ENCODE peak calls at places on chromosomes 12 and 14, in seven cellular contexts. One of them, this sample, is unnamed.

GRCh38 chr14:22978873-22979671 is 3.3 kb downstream of the AJUBA start:
- DNase-seq in IMR-90: no peak
- DNase-seq in stomach: no peak
- DNase-seq in tibial artery: no peak
- DNase-seq in ovary: no peak
- DNase-seq in cardiac muscle cell: no peak
- DNase-seq in GM23338: no peak
- DNase-seq in this sample: peak; percentile 63

GRCh38 chr12:4969405-4969804 is 59.7 kb downstream of the KCNA1 start:
- DNase-seq in ovary: no peak
- DNase-seq in stomach: no peak
- DNase-seq in cardiac muscle cell: no peak
- DNase-seq in tibial artery: no peak
- DNase-seq in IMR-90: no peak
- DNase-seq in GM23338: no peak
- DNase-seq in this sample: no peak

GRCh38 chr14:88554458-88555286 is at the start of gene PTPN21:
- DNase-seq in stomach: peak; percentile 76
- DNase-seq in GM23338: peak; percentile 84
- DNase-seq in tibial artery: peak; percentile 64
- DNase-seq in IMR-90: peak; percentile 64
- DNase-seq in cardiac muscle cell: peak; percentile 86
- DNase-seq in ovary: peak; percentile 85
- DNase-seq in this sample: peak; percentile 75

GRCh38 chr12:105335856-105336255 is 5.4 kb downstream of the C12orf75 start:
- DNase-seq in stomach: no peak
- DNase-seq in tibial artery: no peak
- DNase-seq in cardiac muscle cell: no peak
- DNase-seq in IMR-90: no peak
- DNase-seq in GM23338: no peak
- DNase-seq in ovary: no peak
- DNase-seq in this sample: no peak

GRCh38 chr12:51752490-51752889 is 96.0 kb downstream of the FIGNL2 start:
- DNase-seq in cardiac muscle cell: peak; percentile 60
- DNase-seq in IMR-90: peak; percentile 94
- DNase-seq in stomach: peak; percentile 30
- DNase-seq in ovary: no peak
- DNase-seq in GM23338: no peak
- DNase-seq in tibial artery: peak; percentile 39
- DNase-seq in this sample: no peak

GRCh38 chr14:35534884-35535793 is 1.2 kb downstream of the INSM2 start:
- DNase-seq in ovary: peak; percentile 45
- DNase-seq in tibial artery: peak; percentile 39
- DNase-seq in IMR-90: peak; percentile 62
- DNase-seq in cardiac muscle cell: peak; percentile 87
- DNase-seq in GM23338: peak; percentile 87
- DNase-seq in stomach: peak; percentile 63
- DNase-seq in this sample: peak; percentile 94

GRCh38 chr14:92316937-92317336 is 6.0 kb upstream of the SLC24A4 start:
- DNase-seq in stomach: no peak
- DNase-seq in cardiac muscle cell: no peak
- DNase-seq in tibial artery: no peak
- DNase-seq in ovary: no peak
- DNase-seq in GM23338: peak; percentile 13
- DNase-seq in IMR-90: no peak
- DNase-seq in this sample: no peak

GRCh38 chr14:42428996-42429395 is 822.3 kb downstream of the LRFN5 start:
- DNase-seq in IMR-90: no peak
- DNase-seq in tibial artery: no peak
- DNase-seq in GM23338: no peak
- DNase-seq in ovary: no peak
- DNase-seq in cardiac muscle cell: no peak
- DNase-seq in stomach: no peak
- DNase-seq in this sample: no peak

GRCh38 chr12:34398706-34399630 is 376.7 kb downstream of the ALG10 start:
- DNase-seq in IMR-90: no peak
- DNase-seq in GM23338: no peak
- DNase-seq in stomach: peak; percentile 16
- DNase-seq in tibial artery: peak; percentile 9
- DNase-seq in ovary: peak; percentile 6
- DNase-seq in cardiac muscle cell: no peak
- DNase-seq in this sample: peak; percentile 12

GRCh38 chr12:75756112-75756511 is 244.7 kb upstream of the KRR1 start:
- DNase-seq in stomach: no peak
- DNase-seq in IMR-90: no peak
- DNase-seq in tibial artery: no peak
- DNase-seq in ovary: no peak
- DNase-seq in cardiac muscle cell: no peak
- DNase-seq in GM23338: no peak
- DNase-seq in this sample: no peak
- H3K27ac ChIP-seq in stomach: no peak overlapping the region
- H3K27ac ChIP-seq in IMR-90: no peak overlapping the region
- H3K27ac ChIP-seq in tibial artery: no peak overlapping the region
- H3K27ac ChIP-seq in ovary: no peak overlapping the region
- H3K27ac ChIP-seq in cardiac muscle cell: no peak overlapping the region
- H3K27ac ChIP-seq in GM23338: no peak overlapping the region
- H3K27ac ChIP-seq in this sample: no peak overlapping the region

GRCh38 chr12:84619053-84619452 is 293.5 kb downstream of the SLC6A15 start:
- DNase-seq in ovary: no peak
- DNase-seq in GM23338: no peak
- DNase-seq in IMR-90: no peak
- DNase-seq in stomach: no peak
- DNase-seq in tibial artery: no peak
- DNase-seq in cardiac muscle cell: no peak
- DNase-seq in this sample: no peak
- TF ChIP-seq CTCF in ovary: no peak
- TF ChIP-seq CTCF in GM23338: peak; percentile 41
- TF ChIP-seq CTCF in IMR-90: peak; percentile 27
- TF ChIP-seq CTCF in stomach: no peak
- TF ChIP-seq CTCF in tibial artery: no peak
- TF ChIP-seq CTCF in cardiac muscle cell: peak; percentile 11
- TF ChIP-seq CTCF in this sample: no peak

GRCh38 chr12:131115766-131116165 is 162.1 kb downstream of the ADGRD1 start:
- DNase-seq in stomach: no peak
- DNase-seq in GM23338: no peak
- DNase-seq in tibial artery: peak; percentile 3
- DNase-seq in IMR-90: no peak
- DNase-seq in cardiac muscle cell: no peak
- DNase-seq in ovary: no peak
- DNase-seq in this sample: no peak
- H3K27ac ChIP-seq in stomach: no peak overlapping the region
- H3K27ac ChIP-seq in GM23338: no peak overlapping the region
- H3K27ac ChIP-seq in tibial artery: no peak overlapping the region
- H3K27ac ChIP-seq in IMR-90: no peak overlapping the region
- H3K27ac ChIP-seq in cardiac muscle cell: no peak overlapping the region
- H3K27ac ChIP-seq in ovary: no peak overlapping the region
- H3K27ac ChIP-seq in this sample: no peak overlapping the region

DNA sequence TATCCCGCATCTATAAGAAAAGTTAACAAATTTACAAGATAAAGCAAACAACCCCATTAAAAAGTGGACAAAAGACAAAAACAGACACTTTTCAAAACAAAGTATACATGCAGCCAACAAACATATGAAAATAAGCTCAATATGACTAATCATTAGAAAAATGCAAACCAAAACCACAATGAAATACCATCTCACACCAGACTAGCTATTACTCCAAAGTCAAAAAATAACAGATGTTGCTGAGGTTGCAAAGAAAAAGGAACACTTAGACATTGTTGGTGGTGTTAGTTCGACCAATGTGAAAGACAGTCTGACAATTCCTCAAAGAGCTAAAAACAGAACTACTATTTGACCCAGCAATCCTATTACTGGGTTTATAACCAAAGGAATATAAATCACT is 968.6 kb upstream of the USP15 start:
- DNase-seq in GM23338: no peak
- DNase-seq in IMR-90: no peak
- DNase-seq in stomach: no peak
- DNase-seq in tibial artery: no peak
- DNase-seq in cardiac muscle cell: no peak
- DNase-seq in ovary: no peak
- DNase-seq in this sample: no peak
- TF ChIP-seq CTCF in GM23338: no peak
- TF ChIP-seq CTCF in IMR-90: no peak
- TF ChIP-seq CTCF in stomach: no peak
- TF ChIP-seq CTCF in tibial artery: no peak
- TF ChIP-seq CTCF in cardiac muscle cell: no peak
- TF ChIP-seq CTCF in ovary: no peak
- TF ChIP-seq CTCF in this sample: no peak

DNA sequence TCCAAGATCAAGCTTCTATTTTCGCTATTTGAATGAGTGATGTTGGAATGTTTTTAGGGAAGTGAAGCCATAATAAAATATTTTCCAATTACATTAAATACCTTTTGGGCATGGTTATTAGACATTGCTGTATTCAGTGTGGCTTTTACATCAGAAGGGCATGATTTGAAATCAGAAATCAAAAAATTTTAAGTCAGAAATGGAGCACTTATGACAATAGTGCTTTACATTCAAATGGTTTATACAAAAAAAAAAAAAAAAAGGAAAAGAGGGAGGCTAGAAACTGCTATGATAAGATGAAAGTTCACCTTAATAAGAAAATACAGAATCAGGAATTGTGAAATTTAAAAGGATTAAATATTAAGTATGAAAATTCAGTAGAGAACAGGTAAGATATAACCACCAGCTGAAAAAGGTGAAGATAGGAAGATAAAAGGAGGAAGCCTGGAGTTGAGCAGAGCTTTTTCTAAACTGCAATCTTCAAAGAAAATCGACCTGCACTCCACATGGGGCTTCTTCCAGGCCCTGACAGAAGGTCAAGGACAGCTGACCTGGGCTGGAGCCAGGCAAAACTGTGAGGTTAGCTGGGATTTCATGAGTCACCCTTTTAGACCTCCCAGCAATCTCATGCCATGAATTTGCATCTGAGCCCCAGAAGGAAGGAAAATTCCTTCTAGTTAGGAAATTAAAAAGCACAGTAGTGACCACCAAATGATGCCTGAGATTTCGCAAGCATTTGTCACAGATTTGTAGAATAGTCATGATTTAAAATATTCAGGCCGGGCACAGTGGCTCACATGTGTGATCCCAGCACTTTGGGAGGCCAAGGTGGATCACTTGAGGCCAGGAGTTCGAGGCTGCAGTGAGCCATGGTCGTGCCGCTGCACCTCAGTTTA is 23.4 kb upstream of the BMP4 start:
- DNase-seq in IMR-90: peak; percentile 60
- DNase-seq in stomach: no peak
- DNase-seq in tibial artery: peak; percentile 28
- DNase-seq in cardiac muscle cell: no peak
- DNase-seq in ovary: peak; percentile 46
- DNase-seq in GM23338: peak; percentile 75
- DNase-seq in this sample: no peak
- H3K27ac ChIP-seq in IMR-90: no peak overlapping the region
- H3K27ac ChIP-seq in stomach: no peak overlapping the region
- H3K27ac ChIP-seq in tibial artery: no peak overlapping the region
- H3K27ac ChIP-seq in cardiac muscle cell: no peak overlapping the region
- H3K27ac ChIP-seq in ovary: no peak overlapping the region
- H3K27ac ChIP-seq in GM23338: peak overlapping the region; percentile 8
- H3K27ac ChIP-seq in this sample: no peak overlapping the region

DNA sequence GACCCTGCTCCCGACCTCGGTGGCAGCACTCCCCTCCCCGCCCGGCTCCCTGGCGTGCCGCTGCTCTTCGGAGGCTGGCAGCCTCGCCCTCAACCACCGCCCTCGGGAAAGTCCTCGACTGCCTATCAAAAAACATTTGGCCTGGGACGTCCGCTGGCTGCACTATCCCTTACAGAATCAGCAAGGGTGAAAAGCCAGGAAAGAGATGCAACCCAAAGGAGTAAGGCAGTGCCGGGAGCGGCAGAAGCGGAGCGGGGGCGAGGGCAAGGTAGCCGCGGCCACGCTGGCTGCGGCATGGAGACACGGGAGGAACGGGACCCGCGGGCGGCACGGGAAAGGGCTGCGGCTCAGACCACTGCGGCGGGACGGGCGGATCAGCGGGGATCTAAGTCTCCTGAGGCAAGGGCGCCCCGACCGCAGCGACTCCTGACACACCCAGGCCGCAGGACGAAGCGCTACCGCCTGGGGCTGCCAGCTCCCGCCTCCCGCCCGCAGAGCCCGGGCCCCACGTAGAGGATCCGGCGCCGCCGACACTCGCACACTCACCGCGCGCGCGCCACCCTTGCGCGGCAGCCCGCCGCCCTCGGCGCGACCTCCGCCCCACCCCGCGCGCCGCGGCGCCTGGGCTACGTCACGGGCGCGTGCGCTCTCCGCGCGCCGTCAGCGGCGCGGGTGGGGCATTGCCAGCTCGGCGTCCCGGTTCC is at the start of the genes BBOF1 and ENTPD5:
- DNase-seq in tibial artery: peak; percentile 83
- DNase-seq in ovary: peak; percentile 89
- DNase-seq in IMR-90: peak; percentile 80
- DNase-seq in stomach: peak; percentile 89
- DNase-seq in cardiac muscle cell: peak; percentile 92
- DNase-seq in GM23338: peak; percentile 76
- DNase-seq in this sample: peak; percentile 98
- TF ChIP-seq CTCF in tibial artery: peak; percentile 29
- TF ChIP-seq CTCF in ovary: no peak
- TF ChIP-seq CTCF in IMR-90: no peak
- TF ChIP-seq CTCF in stomach: no peak
- TF ChIP-seq CTCF in cardiac muscle cell: no peak
- TF ChIP-seq CTCF in GM23338: no peak
- TF ChIP-seq CTCF in this sample: peak; percentile 54

DNA sequence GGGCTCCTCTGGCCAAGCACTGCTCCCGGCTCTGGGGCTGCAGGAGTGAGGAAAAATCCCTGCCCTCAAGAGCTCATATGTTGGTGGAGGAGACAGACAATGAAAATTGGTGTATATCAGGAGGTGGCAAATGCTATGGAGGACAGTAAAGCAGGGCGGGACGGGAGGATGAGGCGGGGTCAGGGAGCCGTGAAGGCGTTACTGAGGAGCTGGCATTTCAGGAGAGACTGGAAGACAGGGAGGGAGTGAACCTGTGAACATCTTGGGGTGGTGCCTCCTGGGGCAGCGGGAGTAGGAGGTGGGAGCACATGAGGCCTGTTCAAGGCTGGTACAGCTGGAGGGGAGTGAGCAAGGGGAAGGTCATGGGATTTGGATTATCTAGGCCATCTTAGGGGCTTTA is 26.6 kb downstream of the TSPAN9 start:
- DNase-seq in tibial artery: no peak
- DNase-seq in IMR-90: no peak
- DNase-seq in GM23338: no peak
- DNase-seq in ovary: no peak
- DNase-seq in cardiac muscle cell: no peak
- DNase-seq in stomach: no peak
- DNase-seq in this sample: no peak
- H3K27ac ChIP-seq in tibial artery: peak overlapping the region; percentile 58
- H3K27ac ChIP-seq in IMR-90: no peak overlapping the region
- H3K27ac ChIP-seq in GM23338: no peak overlapping the region
- H3K27ac ChIP-seq in ovary: no peak overlapping the region
- H3K27ac ChIP-seq in cardiac muscle cell: no peak overlapping the region
- H3K27ac ChIP-seq in stomach: no peak overlapping the region
- H3K27ac ChIP-seq in this sample: peak overlapping the region; percentile 40

This sample was measured in upper lobe of left lung.